ENCODE peak calls at places on chromosome 6, in eight cellular contexts. A is heart right ventricle; H is neuronal stem cell; N is ascending aorta; E is SJSA1; X is thoracic aorta; B is OCI-LY7; U is effector memory CD4-positive, alpha-beta T cell. Y is an unnamed sample. For H3K4me1, the result is how much of the 10 kb centered on the place peaks cover.

GRCh38 chr6:107132330-107132954 is 17.1 kb upstream of the BEND3 start:
- DNase-seq in A (no peak), X (no peak), H (no peak), N (no peak), U (no peak), B (peak), E (no peak), Y (no peak)

GRCh38 chr6:71527831-71528377 is 239.3 kb downstream of the OGFRL1 start:
- DNase-seq in N (no peak), H (no peak), U (no peak), A (no peak), X (no peak), B (no peak), E (no peak), Y (no peak)

GRCh38 chr6:137224890-137225198 is 5.7 kb upstream of the IFNGR1 start:
- DNase-seq in A (no peak), H (no peak), E (no peak), X (no peak), B (peak), U (no peak), N (no peak), Y (no peak)

GRCh38 chr6:32608374-32608773 is 18.7 kb upstream of the HLA-DRB1 start:
- DNase-seq in A (no peak), H (no peak), E (no peak), U (no peak), X (no peak), N (no peak), B (no peak), Y (no peak)

GRCh38 chr6:30721198-30722024 is 1.3 kb downstream of the TUBB start:
- DNase-seq in N (peak), E (peak), B (peak), U (peak), A (peak), X (peak), H (peak), Y (peak)

GRCh38 chr6:4607026-4607704 is 169.0 kb upstream of the CDYL start:
- DNase-seq in X (no peak), H (no peak), U (no peak), A (no peak), N (no peak), B (no peak), E (no peak), Y (no peak)

GRCh38 chr6:25263602-25264001 is 15.6 kb upstream of the CARMIL1 start:
- DNase-seq in A (no peak), U (no peak), B (no peak), H (no peak), X (no peak), E (no peak), N (no peak), Y (no peak)

GRCh38 chr6:8855411-8855810 is 420.1 kb upstream of the SLC35B3 start:
- DNase-seq in X (no peak), E (no peak), B (no peak), H (no peak), A (no peak), U (no peak), N (no peak), Y (no peak)

GRCh38 chr6:4313044-4313686 is 177.8 kb upstream of the ECI2 start:
- DNase-seq in N (no peak), U (no peak), X (peak), A (peak), B (peak), E (peak), H (no peak), Y (peak)

GRCh38 chr6:146857960-146858308 is 259.2 kb downstream of the ADGB start:
- DNase-seq in H (peak), B (no peak), E (no peak), X (no peak), A (no peak), N (no peak), U (no peak), Y (no peak)

GRCh38 chr6:2952557-2953095 is 18.7 kb downstream of the SERPINB6 start:
- DNase-seq in X (peak), N (peak), U (peak), H (peak), B (peak), E (peak), A (peak), Y (peak)

GRCh38 chr6:76124010-76124409 is 51.5 kb upstream of the IMPG1 start:
- DNase-seq in N (no peak), H (no peak), B (no peak), X (no peak), E (no peak), A (no peak), U (no peak), Y (no peak)

GRCh38 chr6:156718647-156719394 is 58.4 kb upstream of the ARID1B start:
- DNase-seq in X (peak), A (no peak), N (peak), B (no peak), H (no peak), U (no peak), E (no peak), Y (peak)

GRCh38 chr6:37491830-37492208 is 7.9 kb downstream of the CCDC167 start:
- DNase-seq in N (no peak), B (no peak), E (no peak), A (no peak), H (no peak), X (no peak), U (no peak), Y (no peak)

GRCh38 chr6:18538315-18538714 is 151.2 kb downstream of the RNF144B start:
- DNase-seq in A (no peak), N (no peak), E (no peak), X (no peak), B (no peak), H (no peak), U (no peak), Y (no peak)

GRCh38 chr6:107620736-107621135 is 130.8 kb downstream of the SOBP start:
- DNase-seq in X (no peak), B (no peak), E (no peak), U (no peak), A (no peak), N (no peak), H (no peak), Y (no peak)

GRCh38 chr6:52725530-52726192 is 37.6 kb downstream of the GSTA2 start:
- DNase-seq in N (no peak), H (no peak), B (no peak), E (no peak), A (no peak), U (no peak), X (no peak), Y (no peak)

GRCh38 chr6:22008248-22008836 is 288.5 kb downstream of the PRL start:
- DNase-seq in X (no peak), A (no peak), B (no peak), N (no peak), E (no peak), U (no peak), H (no peak), Y (no peak)

GRCh38 chr6:41193171-41193734 is 7.7 kb downstream of the TREML2 start:
- DNase-seq in B (no peak), U (no peak), H (no peak), E (no peak), X (no peak), A (no peak), N (no peak), Y (no peak)

GRCh38 chr6:73388800-73389512 is 5.7 kb upstream of the DDX43 start:
- DNase-seq in H (peak), X (no peak), B (peak), A (peak), N (no peak), E (peak), U (peak), Y (peak)

GRCh38 chr6:155493694-155494143 is 38.1 kb upstream of the NOX3 start:
- DNase-seq in X (peak), A (peak), H (no peak), E (peak), B (peak), U (no peak), N (peak), Y (peak)

GRCh38 chr6:20168668-20169633 is 43.3 kb downstream of the MBOAT1 start:
- DNase-seq in E (no peak), U (no peak), N (no peak), X (no peak), A (peak), H (no peak), B (no peak), Y (no peak)

GRCh38 chr6:134235937-134236751 is 81.8 kb downstream of the SGK1 start:
- DNase-seq in X (no peak), N (no peak), E (no peak), H (no peak), B (no peak), A (no peak), U (no peak), Y (no peak)

GRCh38 chr6:25193147-25193864 is 85.9 kb upstream of the CARMIL1 start:
- DNase-seq in E (peak), N (no peak), A (peak), X (no peak), H (no peak), U (no peak), B (no peak), Y (peak)

GRCh38 chr6:6996124-6996523 is 111.6 kb upstream of the RREB1 start:
- DNase-seq in N (no peak), H (no peak), U (no peak), E (no peak), A (no peak), B (no peak), X (no peak), Y (no peak)

GRCh38 chr6:105993769-105994521 is 92.2 kb upstream of the PRDM1 start:
- DNase-seq in N (no peak), U (peak), A (peak), B (no peak), X (no peak), E (no peak), H (peak), Y (peak)

GRCh38 chr6:110625883-110626282 is 149.5 kb upstream of the SLC22A16 start:
- DNase-seq in H (no peak), B (no peak), X (no peak), U (no peak), N (no peak), A (no peak), E (no peak), Y (no peak)

GRCh38 chr6:80165143-80165542 is 58.7 kb downstream of the BCKDHB start:
- DNase-seq in X (no peak), A (no peak), B (no peak), U (no peak), N (no peak), E (no peak), H (no peak), Y (no peak)

GRCh38 chr6:152309648-152310047 is 327.5 kb downstream of the SYNE1 start:
- DNase-seq in N (no peak), A (no peak), E (no peak), X (no peak), U (peak), H (no peak), B (no peak), Y (no peak)

GRCh38 chr6:169110934-169111602 is 142.6 kb downstream of the THBS2 start:
- DNase-seq in U (no peak), N (no peak), B (no peak), X (no peak), A (no peak), H (no peak), E (no peak), Y (no peak)

GRCh38 chr6:56716229-56716628 is 73.5 kb upstream of the DST start:
- DNase-seq in B (no peak), A (no peak), E (no peak), X (no peak), N (no peak), H (no peak), U (no peak), Y (no peak)
- H3K4me1 ChIP-seq in B (under half), A (under half), E (under half), X (under half), N (under half), H (under half), U (under half), Y (under half)

GRCh38 chr6:10556496-10557391 is 35.6 kb downstream of the GCNT2 start:
- DNase-seq in A (no peak), H (no peak), B (no peak), N (no peak), E (no peak), U (no peak), X (no peak), Y (no peak)
- H3K4me3 ChIP-seq in A (peak), H (peak), B (no peak), N (peak), E (no peak), U (no peak), X (peak), Y (no peak)

GRCh38 chr6:167090171-167090570 is 32.7 kb upstream of the CCR6 start:
- DNase-seq in U (no peak), N (no peak), X (no peak), E (no peak), H (no peak), A (no peak), B (peak), Y (no peak)
- H3K4me1 ChIP-seq in U (under half), N (under half), X (under half), E (under half), H (under half), A (under half), B (half or more), Y (under half)

DNA sequence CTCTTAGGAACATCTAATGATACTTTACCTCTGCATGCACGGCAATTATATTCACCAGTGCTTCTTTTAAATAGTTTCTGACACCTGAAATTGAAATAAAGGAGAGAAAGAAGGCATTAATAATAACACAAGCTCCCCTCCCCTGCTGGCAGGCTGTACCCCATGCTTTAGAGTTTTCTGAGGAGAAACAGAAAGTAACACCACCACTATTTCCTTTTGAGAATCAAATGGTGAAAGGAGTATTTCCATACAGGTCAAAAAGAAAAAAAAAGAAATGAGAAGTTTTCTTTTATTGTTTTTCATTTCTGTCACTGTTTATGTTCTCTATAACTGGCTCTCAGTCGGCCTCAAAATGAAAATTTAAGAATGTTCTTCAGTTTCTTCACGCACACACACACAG is 108.1 kb downstream of the IRF4 start:
- DNase-seq in U (no peak), H (no peak), X (no peak), N (no peak), E (no peak), A (no peak), B (no peak), Y (no peak)
- H3K4me3 ChIP-seq in U (peak), H (no peak), X (no peak), N (no peak), E (no peak), A (no peak), B (no peak), Y (no peak)

GRCh38 chr6:151063339-151063738 is 176.4 kb upstream of the AKAP12 start:
- DNase-seq in B (no peak), A (no peak), N (no peak), U (no peak), E (no peak), X (no peak), H (no peak), Y (no peak)
- H3K4me1 ChIP-seq in B (under half), A (under half), N (under half), U (under half), E (under half), X (under half), H (under half), Y (under half)

GRCh38 chr6:108838101-108838717 is 10.0 kb upstream of the ARMC2 start:
- DNase-seq in H (peak), A (no peak), E (no peak), X (no peak), B (no peak), N (no peak), U (no peak), Y (no peak)

GRCh38 chr6:108841377-108841855 is 6.8 kb upstream of the ARMC2 start:
- DNase-seq in E (no peak), X (no peak), B (no peak), H (no peak), A (peak), U (no peak), N (no peak), Y (peak)

GRCh38 chr6:108837236-108837971 is 10.8 kb upstream of the ARMC2 start:
- DNase-seq in B (peak), E (no peak), A (no peak), U (no peak), N (no peak), H (no peak), X (no peak), Y (no peak)

GRCh38 chr6:108840919-108841318 is 7.3 kb upstream of the ARMC2 start:
- DNase-seq in H (no peak), A (no peak), X (no peak), N (no peak), E (no peak), U (no peak), B (no peak), Y (no peak)

GRCh38 chr6:108839068-108839467 is 9.2 kb upstream of the ARMC2 start:
- DNase-seq in B (no peak), N (no peak), U (no peak), X (no peak), E (no peak), H (no peak), A (no peak), Y (no peak)
- H3K4me3 ChIP-seq in B (no peak), N (no peak), U (no peak), X (no peak), E (no peak), H (no peak), A (no peak), Y (no peak)